ENCODE peak calls at places on chromosome 2, in five cellular contexts. One of them, this sample, is unnamed.

GRCh38 chr2:9408641-9409151 is 14.6 kb downstream of the ITGB1BP1 start:
- DNase-seq in CD8-positive, alpha-beta memory T cell: no peak
- DNase-seq in GM23248: no peak
- DNase-seq in tibial nerve: no peak
- DNase-seq in Peyer's patch: no peak
- DNase-seq in this sample: peak; percentile 85

GRCh38 chr2:165886487-165887146 is 67.0 kb downstream of the TTC21B start:
- DNase-seq in Peyer's patch: no peak
- DNase-seq in tibial nerve: no peak
- DNase-seq in GM23248: no peak
- DNase-seq in CD8-positive, alpha-beta memory T cell: no peak
- DNase-seq in this sample: no peak

GRCh38 chr2:99867690-99868089 is 274.7 kb downstream of the AFF3 start:
- DNase-seq in Peyer's patch: no peak
- DNase-seq in GM23248: no peak
- DNase-seq in tibial nerve: no peak
- DNase-seq in CD8-positive, alpha-beta memory T cell: no peak
- DNase-seq in this sample: no peak

GRCh38 chr2:210004893-210005292 is 2.5 kb downstream of the RPE start:
- DNase-seq in Peyer's patch: no peak
- DNase-seq in tibial nerve: no peak
- DNase-seq in GM23248: peak; percentile 16
- DNase-seq in CD8-positive, alpha-beta memory T cell: no peak
- DNase-seq in this sample: no peak

GRCh38 chr2:69639246-69639645 is 4.3 kb downstream of the AAK1 start:
- DNase-seq in tibial nerve: no peak
- DNase-seq in GM23248: no peak
- DNase-seq in CD8-positive, alpha-beta memory T cell: no peak
- DNase-seq in Peyer's patch: no peak
- DNase-seq in this sample: no peak

GRCh38 chr2:46803551-46803885 is 112.1 kb downstream of the MCFD2 start:
- DNase-seq in GM23248: peak; percentile 30
- DNase-seq in tibial nerve: no peak
- DNase-seq in CD8-positive, alpha-beta memory T cell: no peak
- DNase-seq in Peyer's patch: no peak
- DNase-seq in this sample: no peak

GRCh38 chr2:128813352-128814034 is 494.8 kb upstream of the HS6ST1 start:
- DNase-seq in GM23248: no peak
- DNase-seq in Peyer's patch: no peak
- DNase-seq in CD8-positive, alpha-beta memory T cell: no peak
- DNase-seq in tibial nerve: no peak
- DNase-seq in this sample: no peak

GRCh38 chr2:152428800-152429637 is 94.0 kb downstream of the FMNL2 start:
- DNase-seq in Peyer's patch: no peak
- DNase-seq in CD8-positive, alpha-beta memory T cell: no peak
- DNase-seq in tibial nerve: no peak
- DNase-seq in GM23248: no peak
- DNase-seq in this sample: no peak

GRCh38 chr2:225310745-225311144 is 88.8 kb upstream of the NYAP2 start:
- DNase-seq in CD8-positive, alpha-beta memory T cell: no peak
- DNase-seq in tibial nerve: no peak
- DNase-seq in Peyer's patch: no peak
- DNase-seq in GM23248: no peak
- DNase-seq in this sample: no peak

DNA sequence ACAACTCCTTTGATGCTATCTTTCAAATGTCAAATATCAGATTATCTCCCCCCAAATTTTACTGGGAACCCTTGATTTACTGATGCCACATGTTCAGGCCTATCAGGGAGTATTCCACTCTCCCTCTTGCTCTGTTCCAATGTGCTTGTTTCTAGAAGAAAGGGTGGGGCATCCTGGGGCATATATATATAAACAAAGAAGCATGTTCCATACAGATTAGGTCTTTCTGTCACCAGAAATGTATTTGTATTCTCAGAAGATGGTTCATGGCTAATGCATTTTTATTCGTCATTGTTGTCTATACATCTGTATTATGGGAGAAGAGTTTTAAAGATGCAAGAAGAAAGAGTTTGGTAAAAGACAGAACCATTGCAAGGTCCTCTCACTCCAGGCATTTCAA is 24.9 kb downstream of the EN1 start:
- DNase-seq in Peyer's patch: no peak
- DNase-seq in GM23248: no peak
- DNase-seq in CD8-positive, alpha-beta memory T cell: no peak
- DNase-seq in tibial nerve: no peak
- DNase-seq in this sample: no peak
- H3K27me3 ChIP-seq in Peyer's patch: no peaks in the 10 kb centered on the region
- H3K27me3 ChIP-seq in GM23248: no peaks in the 10 kb centered on the region
- H3K27me3 ChIP-seq in CD8-positive, alpha-beta memory T cell: no peaks in the 10 kb centered on the region
- H3K27me3 ChIP-seq in tibial nerve: peaks cover 28% of the 10 kb centered on the region
- H3K27me3 ChIP-seq in this sample: no peaks in the 10 kb centered on the region

DNA sequence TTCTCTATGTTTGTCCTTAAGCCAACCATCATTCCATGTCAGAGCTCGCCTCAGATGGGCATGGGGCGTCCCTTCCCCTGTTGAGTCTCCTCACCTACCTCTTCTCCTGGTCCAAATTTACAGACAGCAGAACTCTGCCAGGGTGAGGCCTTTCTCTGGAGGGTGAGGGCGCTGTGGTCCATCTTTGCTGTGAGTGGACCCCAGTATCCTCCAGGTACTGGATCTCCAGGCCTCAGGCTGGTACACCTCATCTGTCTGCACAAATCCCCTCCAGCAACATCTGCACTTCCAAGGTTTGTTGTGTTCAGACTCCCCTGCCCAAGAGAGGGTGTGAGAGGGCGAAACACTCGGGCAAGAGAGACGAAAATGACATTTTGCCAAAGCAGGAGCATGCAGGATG is 63.9 kb upstream of the EDAR start:
- DNase-seq in GM23248: no peak
- DNase-seq in CD8-positive, alpha-beta memory T cell: no peak
- DNase-seq in Peyer's patch: no peak
- DNase-seq in tibial nerve: no peak
- DNase-seq in this sample: no peak
- H3K27me3 ChIP-seq in GM23248: peaks cover 80% of the 10 kb centered on the region
- H3K27me3 ChIP-seq in CD8-positive, alpha-beta memory T cell: no peaks in the 10 kb centered on the region
- H3K27me3 ChIP-seq in Peyer's patch: no peaks in the 10 kb centered on the region
- H3K27me3 ChIP-seq in tibial nerve: no peaks in the 10 kb centered on the region
- H3K27me3 ChIP-seq in this sample: no peaks in the 10 kb centered on the region

DNA sequence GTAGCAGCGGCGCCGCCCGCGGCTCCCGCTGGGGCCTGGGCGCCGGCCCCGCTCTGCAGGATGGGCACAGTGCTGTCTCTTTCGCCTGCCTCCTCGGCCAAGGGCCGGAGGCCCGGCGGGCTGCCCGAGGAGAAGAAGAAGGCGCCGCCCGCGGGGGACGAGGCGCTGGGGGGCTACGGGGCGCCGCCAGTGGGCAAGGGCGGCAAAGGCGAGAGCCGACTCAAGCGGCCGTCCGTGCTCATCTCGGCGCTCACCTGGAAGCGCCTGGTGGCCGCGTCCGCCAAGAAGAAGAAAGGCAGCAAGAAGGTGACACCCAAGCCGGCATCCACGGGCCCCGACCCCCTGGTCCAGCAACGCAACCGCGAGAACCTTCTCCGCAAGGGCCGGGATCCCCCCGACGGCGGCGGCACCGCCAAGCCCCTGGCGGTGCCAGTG is 312 bp downstream of the CDK5R2 start:
- DNase-seq in Peyer's patch: no peak
- DNase-seq in tibial nerve: no peak
- DNase-seq in GM23248: no peak
- DNase-seq in CD8-positive, alpha-beta memory T cell: no peak
- DNase-seq in this sample: no peak
- H3K27me3 ChIP-seq in Peyer's patch: no peaks in the 10 kb centered on the region
- H3K27me3 ChIP-seq in tibial nerve: peaks cover 94% of the 10 kb centered on the region
- H3K27me3 ChIP-seq in GM23248: peaks cover 48% of the 10 kb centered on the region
- H3K27me3 ChIP-seq in CD8-positive, alpha-beta memory T cell: peaks cover 48% of the 10 kb centered on the region
- H3K27me3 ChIP-seq in this sample: peaks cover 43% of the 10 kb centered on the region

DNA sequence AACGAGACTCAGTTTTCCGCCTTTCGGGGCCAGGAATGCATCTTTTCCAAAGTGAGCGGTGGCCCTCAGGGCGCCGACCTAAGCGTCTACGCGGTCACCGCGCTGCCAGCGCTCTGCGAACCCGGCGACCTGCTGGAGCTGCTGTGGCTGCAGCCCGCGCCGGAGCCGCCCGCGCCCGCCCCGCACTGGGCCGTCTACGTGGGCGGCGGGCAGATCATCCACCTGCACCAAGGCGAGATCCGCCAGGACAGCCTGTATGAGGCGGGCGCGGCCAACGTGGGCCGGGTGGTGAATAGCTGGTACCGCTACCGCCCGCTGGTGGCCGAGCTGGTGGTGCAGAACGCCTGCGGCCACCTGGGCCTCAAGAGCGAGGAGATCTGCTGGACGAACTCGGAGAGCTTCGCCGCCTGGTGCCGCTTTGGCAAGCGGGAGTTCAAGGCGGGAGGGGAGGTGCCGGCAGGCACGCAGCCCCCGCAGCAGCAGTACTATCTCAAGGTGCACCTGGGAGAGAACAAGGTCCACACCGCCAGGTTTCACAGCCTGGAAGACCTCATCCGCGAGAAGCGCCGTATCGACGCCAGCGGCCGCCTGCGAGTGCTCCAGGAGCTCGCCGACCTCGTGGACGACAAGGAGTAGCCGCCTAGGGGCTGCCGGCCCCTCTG is 1.8 kb downstream of the LRATD1 start:
- DNase-seq in tibial nerve: peak; percentile 74
- DNase-seq in GM23248: peak; percentile 92
- DNase-seq in Peyer's patch: peak; percentile 25
- DNase-seq in CD8-positive, alpha-beta memory T cell: no peak
- DNase-seq in this sample: peak; percentile 73
- H3K27me3 ChIP-seq in tibial nerve: peaks cover 48% of the 10 kb centered on the region
- H3K27me3 ChIP-seq in GM23248: peaks cover 28% of the 10 kb centered on the region
- H3K27me3 ChIP-seq in Peyer's patch: no peaks in the 10 kb centered on the region
- H3K27me3 ChIP-seq in CD8-positive, alpha-beta memory T cell: peaks cover 13% of the 10 kb centered on the region
- H3K27me3 ChIP-seq in this sample: peaks cover 65% of the 10 kb centered on the region

GRCh38 chr2:110737783-110738182 is 5.4 kb downstream of the ACOXL start:
- DNase-seq in Peyer's patch: no peak
- DNase-seq in CD8-positive, alpha-beta memory T cell: no peak
- DNase-seq in GM23248: no peak
- DNase-seq in tibial nerve: no peak
- DNase-seq in this sample: no peak
- H3K27me3 ChIP-seq in Peyer's patch: no peaks in the 10 kb centered on the region
- H3K27me3 ChIP-seq in CD8-positive, alpha-beta memory T cell: peaks cover 37% of the 10 kb centered on the region
- H3K27me3 ChIP-seq in GM23248: peaks cover 63% of the 10 kb centered on the region
- H3K27me3 ChIP-seq in tibial nerve: peaks cover 66% of the 10 kb centered on the region
- H3K27me3 ChIP-seq in this sample: peaks cover 27% of the 10 kb centered on the region

GRCh38 chr2:14633451-14634211 is 1.1 kb downstream of the LRATD1 start:
- DNase-seq in tibial nerve: no peak
- DNase-seq in CD8-positive, alpha-beta memory T cell: peak; percentile 25
- DNase-seq in GM23248: no peak
- DNase-seq in Peyer's patch: no peak
- DNase-seq in this sample: no peak
- H3K27me3 ChIP-seq in tibial nerve: peaks cover 48% of the 10 kb centered on the region
- H3K27me3 ChIP-seq in CD8-positive, alpha-beta memory T cell: peaks cover 13% of the 10 kb centered on the region
- H3K27me3 ChIP-seq in GM23248: peaks cover 28% of the 10 kb centered on the region
- H3K27me3 ChIP-seq in Peyer's patch: no peaks in the 10 kb centered on the region
- H3K27me3 ChIP-seq in this sample: peaks cover 59% of the 10 kb centered on the region

GRCh38 chr2:113032737-113033136 is 19.9 kb downstream of the IL36B start:
- DNase-seq in GM23248: no peak
- DNase-seq in Peyer's patch: no peak
- DNase-seq in CD8-positive, alpha-beta memory T cell: no peak
- DNase-seq in tibial nerve: no peak
- DNase-seq in this sample: no peak
- H3K27me3 ChIP-seq in GM23248: peaks cover 61% of the 10 kb centered on the region
- H3K27me3 ChIP-seq in Peyer's patch: no peaks in the 10 kb centered on the region
- H3K27me3 ChIP-seq in CD8-positive, alpha-beta memory T cell: no peaks in the 10 kb centered on the region
- H3K27me3 ChIP-seq in tibial nerve: no peaks in the 10 kb centered on the region
- H3K27me3 ChIP-seq in this sample: peaks cover 43% of the 10 kb centered on the region

DNA sequence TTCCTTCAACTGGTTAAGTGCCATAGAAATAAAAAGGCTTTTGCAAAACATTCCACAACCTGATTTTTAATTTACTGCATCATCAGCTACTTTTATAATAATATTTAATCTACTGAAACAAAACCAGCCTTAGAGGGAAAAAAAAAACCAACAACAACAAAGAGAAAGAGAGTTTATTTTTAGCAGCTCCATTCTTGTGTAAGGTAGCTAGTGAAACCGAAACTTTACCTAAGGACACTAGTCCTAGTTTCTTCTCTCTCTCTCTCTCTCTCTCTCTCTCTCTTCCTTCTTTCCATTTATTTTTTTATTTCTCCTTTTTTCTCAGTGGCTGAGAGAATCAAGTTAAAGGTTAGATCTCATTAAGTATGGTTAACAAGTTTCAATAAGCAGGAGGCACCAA is 21.4 kb downstream of the EN1 start:
- DNase-seq in Peyer's patch: no peak
- DNase-seq in tibial nerve: no peak
- DNase-seq in GM23248: no peak
- DNase-seq in CD8-positive, alpha-beta memory T cell: no peak
- DNase-seq in this sample: no peak
- H3K27me3 ChIP-seq in Peyer's patch: no peaks in the 10 kb centered on the region
- H3K27me3 ChIP-seq in tibial nerve: peaks cover 55% of the 10 kb centered on the region
- H3K27me3 ChIP-seq in GM23248: no peaks in the 10 kb centered on the region
- H3K27me3 ChIP-seq in CD8-positive, alpha-beta memory T cell: no peaks in the 10 kb centered on the region
- H3K27me3 ChIP-seq in this sample: no peaks in the 10 kb centered on the region

GRCh38 chr2:176677746-176678145 is 408.5 kb downstream of the MTX2 start:
- DNase-seq in tibial nerve: no peak
- DNase-seq in Peyer's patch: no peak
- DNase-seq in GM23248: peak; percentile 32
- DNase-seq in CD8-positive, alpha-beta memory T cell: no peak
- DNase-seq in this sample: no peak
- H3K27me3 ChIP-seq in tibial nerve: peaks cover 12% of the 10 kb centered on the region
- H3K27me3 ChIP-seq in Peyer's patch: no peaks in the 10 kb centered on the region
- H3K27me3 ChIP-seq in GM23248: no peaks in the 10 kb centered on the region
- H3K27me3 ChIP-seq in CD8-positive, alpha-beta memory T cell: no peaks in the 10 kb centered on the region
- H3K27me3 ChIP-seq in this sample: no peaks in the 10 kb centered on the region

DNA sequence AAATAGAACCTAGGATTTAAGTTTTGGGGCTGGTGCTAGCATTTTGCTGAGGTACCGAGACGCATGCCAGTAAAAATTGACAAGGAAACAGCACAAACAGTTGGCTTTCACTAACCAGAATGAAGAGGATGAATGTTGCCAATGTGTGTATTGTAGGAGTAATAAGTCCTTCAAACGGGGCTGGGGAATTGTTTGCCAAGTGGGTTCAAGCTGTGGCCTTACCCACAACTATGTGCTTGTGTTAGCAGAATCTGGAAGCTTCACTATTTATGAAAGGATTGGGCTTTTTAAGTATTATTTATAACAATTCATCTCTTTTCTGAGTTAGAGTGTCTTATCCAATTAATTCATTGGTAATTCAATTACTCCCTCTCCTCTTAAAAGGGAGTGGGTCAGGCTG is 15.0 kb upstream of the KIF5C start:
- DNase-seq in tibial nerve: no peak
- DNase-seq in CD8-positive, alpha-beta memory T cell: no peak
- DNase-seq in GM23248: no peak
- DNase-seq in Peyer's patch: no peak
- DNase-seq in this sample: no peak
- H3K27me3 ChIP-seq in tibial nerve: peaks cover 3% of the 10 kb centered on the region
- H3K27me3 ChIP-seq in CD8-positive, alpha-beta memory T cell: no peaks in the 10 kb centered on the region
- H3K27me3 ChIP-seq in GM23248: peaks cover 3% of the 10 kb centered on the region
- H3K27me3 ChIP-seq in Peyer's patch: no peaks in the 10 kb centered on the region
- H3K27me3 ChIP-seq in this sample: peaks cover 6% of the 10 kb centered on the region

This sample was measured in MG63.